ENCODE peak calls at places on chromosomes 11 and 22, in seven cellular contexts. W is activated T-cell treated with anti-CD3 and anti-CD28 coated beads for 4 hours, U is NCI-H460, R is left cardiac atrium, D is amniotic epithelial cell, B is ACHN, J is NCI-H446. H is an unnamed sample.

GRCh38 chr11:63567044-63567840 is 4.1 kb upstream of the PLAAT2 start:
- DNase-seq in U (peak; percentile 82), J (no peak), D (peak; percentile 97), W (peak; percentile 38), R (no peak), B (peak; percentile 90), H (no peak)

GRCh38 chr11:34302046-34302921 is 55.5 kb downstream of the ABTB2 start:
- DNase-seq in J (no peak), R (no peak), D (peak; percentile 98), U (no peak), W (no peak), B (peak; percentile 98), H (no peak)

GRCh38 chr11:10654211-10655150 is 39.1 kb downstream of the IRAG1 start:
- DNase-seq in B (peak; percentile 48), W (peak; percentile 7), R (no peak), J (peak; percentile 38), U (peak; percentile 45), D (peak; percentile 73), H (no peak)

GRCh38 chr11:76787911-76788596 is 4.9 kb downstream of the TSKU start:
- DNase-seq in W (no peak), D (peak; percentile 88), R (no peak), U (no peak), J (no peak), B (no peak), H (no peak)

GRCh38 chr11:70828498-70829159 is 423.7 kb downstream of the SHANK2 start:
- DNase-seq in B (no peak), W (no peak), R (no peak), D (no peak), U (no peak), J (peak; percentile 49), H (no peak)

GRCh38 chr11:19191530-19192169 is 10.1 kb downstream of the CSRP3 start:
- DNase-seq in J (no peak), W (no peak), B (no peak), D (no peak), R (peak; percentile 36), U (no peak), H (no peak)

GRCh38 chr22:29524440-29525191 is 28.9 kb downstream of the THOC5 start:
- DNase-seq in J (peak; percentile 23), D (peak; percentile 37), R (peak; percentile 29), B (peak; percentile 28), U (peak; percentile 19), W (no peak), H (peak; percentile 56)

GRCh38 chr22:35470903-35471321 is 69.7 kb upstream of the RASD2 start:
- DNase-seq in B (no peak), U (no peak), R (no peak), D (peak; percentile 64), J (no peak), W (no peak), H (no peak)

H was measured in H1.